ENCODE peak calls at places on chromosome 16, in ten cellular contexts. Q is stomach, Y is sigmoid colon, M is tibial nerve, Z is A549, D is esophagus muscularis mucosa, U is HepG2, X is K562, P is ovary, J is suprapubic skin. E is an unnamed sample.

GRCh38 chr16:11264155-11264832 is 4.8 kb downstream of the TNP2 start:
- DNase-seq in Q (no peak), Y (no peak), M (no peak), Z (no peak), D (no peak), U (no peak), X (no peak), P (no peak), J (no peak), E (peak; percentile 35)

GRCh38 chr16:50571786-50572185 is 23.6 kb downstream of the NKD1 start:
- DNase-seq in Q (no peak), Y (no peak), M (no peak), Z (no peak), D (no peak), U (no peak), X (no peak), P (no peak), J (no peak), E (no peak)

GRCh38 chr16:57213462-57213861 is 27.3 kb downstream of the RSPRY1 start:
- DNase-seq in Q (no peak), Y (no peak), M (no peak), Z (no peak), D (no peak), U (no peak), X (no peak), P (no peak), J (no peak), E (no peak)

GRCh38 chr16:7914738-7915137 is 582.1 kb downstream of the RBFOX1 start:
- DNase-seq in Q (no peak), Y (no peak), M (no peak), Z (no peak), D (no peak), U (peak; percentile 9), X (no peak), P (no peak), J (no peak), E (no peak)

GRCh38 chr16:71846443-71846842 is 667 bp downstream of the ATXN1L start:
- DNase-seq in Q (no peak), Y (peak; percentile 66), M (no peak), Z (no peak), D (no peak), U (no peak), X (no peak), P (no peak), J (no peak), E (peak; percentile 20)

GRCh38 chr16:28063047-28063521 is 430 bp downstream of the GSG1L start:
- DNase-seq in Q (no peak), Y (no peak), M (no peak), Z (no peak), D (no peak), U (no peak), X (no peak), P (no peak), J (no peak), E (no peak)

GRCh38 chr16:53509906-53510703 is 7.1 kb upstream of the AKTIP start:
- DNase-seq in Q (peak; percentile 67), Y (peak; percentile 83), M (peak; percentile 34), Z (peak; percentile 58), D (no peak), U (peak; percentile 67), X (peak; percentile 76), P (peak; percentile 54), J (peak; percentile 87), E (peak; percentile 63)

GRCh38 chr16:49100366-49100765 is 181.3 kb downstream of the CBLN1 start:
- DNase-seq in Q (no peak), Y (no peak), M (no peak), Z (no peak), D (no peak), U (no peak), X (no peak), P (no peak), J (no peak), E (no peak)

GRCh38 chr16:7423436-7423941 is 90.8 kb downstream of the RBFOX1 start:
- DNase-seq in Q (no peak), Y (no peak), M (no peak), Z (no peak), D (no peak), U (no peak), X (no peak), P (no peak), J (no peak), E (no peak)

GRCh38 chr16:58843675-58844074 is 109.6 kb upstream of the GOT2 start:
- DNase-seq in Q (no peak), Y (no peak), M (no peak), Z (no peak), D (no peak), U (peak; percentile 44), X (peak; percentile 15), P (no peak), J (no peak), E (no peak)

GRCh38 chr16:2008631-2009301 is 855 bp downstream of the ZNF598 start:
- DNase-seq in Q (no peak), Y (no peak), M (no peak), Z (no peak), D (no peak), U (peak; percentile 65), X (peak; percentile 39), P (no peak), J (no peak), E (no peak)

GRCh38 chr16:2008009-2008526 is 1.6 kb downstream of the ZNF598 start:
- DNase-seq in Q (no peak), Y (no peak), M (peak; percentile 33), Z (no peak), D (no peak), U (no peak), X (peak; percentile 46), P (no peak), J (no peak), E (peak; percentile 68)

GRCh38 chr16:2006317-2006716 is 3.3 kb downstream of the ZNF598 start:
- DNase-seq in Q (no peak), Y (no peak), M (no peak), Z (no peak), D (no peak), U (no peak), X (no peak), P (no peak), J (no peak), E (no peak)

GRCh38 chr16:2005646-2006045 is 4.0 kb downstream of the ZNF598 start:
- DNase-seq in Q (no peak), Y (no peak), M (no peak), Z (no peak), D (no peak), U (no peak), X (no peak), P (no peak), J (no peak), E (no peak)

GRCh38 chr16:2007081-2007836 is 2.4 kb downstream of the ZNF598 start:
- DNase-seq in Q (no peak), Y (no peak), M (no peak), Z (no peak), D (no peak), U (no peak), X (no peak), P (no peak), J (no peak), E (no peak)
- H3K4me3 ChIP-seq in Q (peak overlapping the region; percentile 66), Y (no peak overlapping the region), M (no peak overlapping the region), Z (no peak overlapping the region), D (peak overlapping the region; percentile 70), U (peak overlapping the region; percentile 76), X (peak overlapping the region; percentile 99), P (no peak overlapping the region), J (peak overlapping the region; percentile 99), E (no peak overlapping the region)

GRCh38 chr16:82587289-82587688 is 39.5 kb upstream of the CDH13 start:
- DNase-seq in Q (no peak), Y (no peak), M (no peak), Z (no peak), D (no peak), U (no peak), X (no peak), P (no peak), J (no peak), E (no peak)

GRCh38 chr16:82584553-82585152 is 42.1 kb upstream of the CDH13 start:
- DNase-seq in Q (no peak), Y (no peak), M (no peak), Z (no peak), D (no peak), U (no peak), X (no peak), P (no peak), J (no peak), E (no peak)

GRCh38 chr16:82586130-82586529 is 40.6 kb upstream of the CDH13 start:
- DNase-seq in Q (no peak), Y (no peak), M (no peak), Z (no peak), D (no peak), U (no peak), X (no peak), P (no peak), J (no peak), E (no peak)

GRCh38 chr16:82583415-82583814 is 43.4 kb upstream of the CDH13 start:
- DNase-seq in Q (no peak), Y (no peak), M (no peak), Z (no peak), D (no peak), U (no peak), X (no peak), P (no peak), J (no peak), E (no peak)

DNA sequence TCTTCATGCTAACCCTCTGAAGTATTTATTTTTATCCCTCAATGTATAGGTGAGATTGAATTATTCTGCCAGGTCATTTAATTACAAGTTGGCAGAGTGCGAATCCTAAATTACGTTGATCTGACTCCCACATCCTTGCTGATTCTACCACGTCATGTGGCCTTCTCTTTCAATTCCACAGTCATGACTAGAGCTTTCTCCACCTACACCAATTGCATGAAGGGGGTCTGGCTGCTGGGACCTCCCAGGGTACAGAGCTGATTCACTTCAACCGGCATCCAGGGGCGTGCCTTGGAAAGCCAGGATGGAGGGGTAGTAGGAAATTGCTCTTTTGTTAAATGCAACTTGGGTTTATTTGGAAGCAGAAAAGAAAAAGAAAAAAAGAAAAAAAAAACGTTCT is 41.1 kb upstream of the CDH13 start:
- DNase-seq in Q (no peak), Y (no peak), M (no peak), Z (no peak), D (no peak), U (no peak), X (no peak), P (no peak), J (no peak), E (no peak)
- TF ChIP-seq EP300 in Q (no peak), Y (no peak), M (no peak), Z (no peak), D (no peak), U (no peak), X (no peak), P (no peak), J (no peak), E (no peak)

DNA sequence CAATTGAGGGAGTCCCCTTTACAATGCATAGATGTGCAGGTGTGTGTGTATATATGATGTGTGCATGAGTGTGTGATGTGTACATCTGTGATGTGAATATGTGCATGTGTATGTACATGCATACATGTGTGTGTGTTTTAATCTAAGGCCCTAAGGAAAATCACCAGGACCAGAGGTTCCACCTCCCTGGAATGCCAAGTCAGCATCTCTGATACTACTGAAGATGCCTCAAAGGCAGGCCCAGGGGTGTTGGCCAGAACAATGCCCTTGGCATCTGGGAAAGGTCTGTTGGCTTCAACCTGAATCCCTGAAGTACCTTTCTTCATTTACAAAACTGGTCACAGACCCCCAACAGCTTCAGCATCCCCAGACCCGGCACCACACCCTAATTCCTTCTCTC is 129.5 kb downstream of the CDYL2 start:
- DNase-seq in Q (no peak), Y (no peak), M (no peak), Z (no peak), D (peak; percentile 31), U (no peak), X (no peak), P (no peak), J (no peak), E (no peak)
- TF ChIP-seq POLR2A in Q (no peak), Y (no peak), M (no peak), Z (no peak), D (no peak), U (no peak), X (no peak), P (no peak), J (no peak), E (no peak)

GRCh38 chr16:3054965-3055733 is 8.8 kb downstream of the MMP25 start:
- DNase-seq in Q (no peak), Y (no peak), M (no peak), Z (no peak), D (no peak), U (no peak), X (no peak), P (no peak), J (no peak), E (no peak)
- H3K4me3 ChIP-seq in Q (no peak overlapping the region), Y (no peak overlapping the region), M (no peak overlapping the region), Z (no peak overlapping the region), D (no peak overlapping the region), U (no peak overlapping the region), X (no peak overlapping the region), P (no peak overlapping the region), J (no peak overlapping the region), E (no peak overlapping the region)